ENCODE peak calls at places on chromosomes 1 and 21, in five cellular contexts. M, C, V, O and U are unnamed samples. For H3K4me1, the result is how much of the 10 kb centered on the place peaks cover.

GRCh38 chr21:45726438-45726837 is 82.9 kb downstream of the PCBP3 start:
- DNase-seq in M (no peak), C (no peak), V (no peak), O (no peak), U (no peak)

GRCh38 chr21:38819719-38820147 is 14.0 kb downstream of the ETS2 start:
- DNase-seq in M (no peak), C (peak), V (no peak), O (peak), U (peak)

GRCh38 chr1:223076382-223076781 is 66.7 kb downstream of the TLR5 start:
- DNase-seq in M (peak), C (no peak), V (no peak), O (no peak), U (no peak)

GRCh38 chr1:29629814-29630516 is 393.6 kb downstream of the PTPRU start:
- DNase-seq in M (no peak), C (no peak), V (no peak), O (no peak), U (no peak)

GRCh38 chr1:226098870-226099832 is 36.6 kb downstream of the H3-3A start:
- DNase-seq in M (no peak), C (no peak), V (no peak), O (no peak), U (no peak)

GRCh38 chr1:35764283-35764682 is 5.5 kb downstream of the CLSPN start:
- DNase-seq in M (no peak), C (no peak), V (no peak), O (no peak), U (no peak)

GRCh38 chr21:29237110-29238051 is 61.3 kb upstream of the BACH1 start:
- DNase-seq in M (peak), C (no peak), V (no peak), O (no peak), U (no peak)

GRCh38 chr1:109873278-109874175 is 37.1 kb upstream of the CSF1 start:
- DNase-seq in M (no peak), C (no peak), V (peak), O (no peak), U (no peak)

GRCh38 chr1:111944121-111944785 is 45.2 kb downstream of the KCND3 start:
- DNase-seq in M (peak), C (no peak), V (no peak), O (no peak), U (no peak)

GRCh38 chr1:22296701-22297591 is 154.0 kb upstream of the WNT4 start:
- DNase-seq in M (no peak), C (no peak), V (no peak), O (peak), U (no peak)

GRCh38 chr1:111778541-111779051 is 22.9 kb downstream of the DDX20 start:
- DNase-seq in M (no peak), C (no peak), V (no peak), O (no peak), U (no peak)

GRCh38 chr1:183178490-183178889 is 7.6 kb upstream of the LAMC2 start:
- DNase-seq in M (no peak), C (no peak), V (no peak), O (no peak), U (no peak)

GRCh38 chr1:77900687-77901293 is 12.4 kb downstream of the NEXN start:
- DNase-seq in M (no peak), C (peak), V (peak), O (no peak), U (peak)

GRCh38 chr1:151402764-151403163 is 3.4 kb downstream of the PSMB4 start:
- DNase-seq in M (no peak), C (no peak), V (no peak), O (no peak), U (no peak)

GRCh38 chr1:42777860-42778259 is 6.9 kb upstream of the TMEM269 start:
- DNase-seq in M (no peak), C (no peak), V (peak), O (no peak), U (peak)

GRCh38 chr1:206693029-206693428 is 8.3 kb downstream of the MAPKAPK2 start:
- DNase-seq in M (peak), C (no peak), V (no peak), O (no peak), U (no peak)

GRCh38 chr1:119323216-119323982 is 45.2 kb upstream of the HAO2 start:
- DNase-seq in M (peak), C (no peak), V (no peak), O (no peak), U (no peak)

GRCh38 chr21:42666023-42666747 is 12.8 kb downstream of the PDE9A start:
- DNase-seq in M (no peak), C (no peak), V (no peak), O (no peak), U (no peak)

GRCh38 chr1:202987922-202988583 is 19.1 kb upstream of the TMEM183A start:
- DNase-seq in M (no peak), C (no peak), V (no peak), O (no peak), U (no peak)

GRCh38 chr21:19999369-20000272 is 998.6 kb upstream of the NCAM2 start:
- DNase-seq in M (no peak), C (no peak), V (no peak), O (no peak), U (peak)

GRCh38 chr1:3121401-3122215 is 52.6 kb downstream of the PRDM16 start:
- DNase-seq in M (no peak), C (no peak), V (no peak), O (no peak), U (no peak)

GRCh38 chr1:196440711-196441110 is 167.5 kb downstream of the KCNT2 start:
- DNase-seq in M (no peak), C (no peak), V (no peak), O (no peak), U (no peak)

GRCh38 chr1:248740876-248741275 is 14.7 kb downstream of the LYPD8 start:
- DNase-seq in M (no peak), C (no peak), V (no peak), O (no peak), U (no peak)

DNA sequence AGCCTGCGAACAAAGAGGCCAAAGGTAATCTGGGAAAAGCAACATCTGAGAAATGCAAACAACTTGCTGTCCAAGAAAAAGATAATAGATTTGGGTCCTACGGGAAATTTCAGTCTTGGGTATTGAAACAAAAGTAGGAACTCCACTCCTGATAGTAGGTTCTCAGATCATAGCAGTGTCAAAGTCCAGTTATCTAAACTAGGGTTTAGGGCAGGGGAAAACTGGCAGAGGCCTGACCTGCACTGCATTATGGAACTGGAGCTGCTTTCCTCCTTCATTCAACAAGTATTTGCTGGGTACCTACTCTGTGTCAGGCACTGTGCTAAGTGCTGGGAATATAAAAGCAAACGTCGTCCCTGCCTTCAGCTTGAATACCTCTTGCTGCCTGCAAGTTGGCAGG is 60.7 kb upstream of the NGF start:
- DNase-seq in M (no peak), C (no peak), V (no peak), O (no peak), U (no peak)
- H3K4me1 ChIP-seq in M (under half), C (under half), V (under half), O (under half), U (under half)

GRCh38 chr1:18211764-18212163 is 104.2 kb downstream of the IGSF21 start:
- DNase-seq in M (no peak), C (no peak), V (no peak), O (no peak), U (no peak)

DNA sequence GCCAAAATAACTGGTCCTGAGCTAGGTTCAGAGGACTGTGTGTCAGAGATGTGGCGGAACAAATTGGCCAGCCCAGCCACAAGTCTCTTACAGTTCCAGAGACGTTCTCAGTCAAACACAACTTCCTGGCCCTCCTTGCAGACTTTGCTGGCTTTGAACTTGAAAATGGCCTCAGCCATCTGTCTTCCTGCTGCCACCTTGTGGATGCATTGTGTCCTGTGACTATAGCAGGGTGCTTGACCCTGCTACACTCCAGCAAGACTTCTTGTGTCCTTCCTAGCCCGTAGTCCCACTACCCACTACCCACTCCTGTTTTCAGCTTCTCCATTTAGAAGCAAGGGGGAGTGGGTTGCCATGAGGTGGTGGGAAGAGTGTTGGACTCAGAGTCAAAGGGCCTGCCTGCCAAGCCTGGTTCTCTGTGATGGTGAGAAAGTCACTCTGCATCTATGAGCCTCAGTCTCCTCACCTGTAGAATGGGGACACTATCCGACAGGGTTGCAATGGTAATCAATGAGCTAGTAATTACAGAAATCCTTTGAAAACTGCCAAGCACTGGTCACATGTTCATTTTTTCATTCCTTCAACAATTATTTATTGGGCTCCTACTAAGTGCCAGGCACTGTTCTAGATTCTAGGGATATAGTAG is 109.9 kb downstream of the IGSF21 start:
- DNase-seq in M (no peak), C (peak), V (peak), O (no peak), U (no peak)
- TF ChIP-seq CTCF in M (no peak), C (peak), V (no peak), O (no peak), U (no peak)

DNA sequence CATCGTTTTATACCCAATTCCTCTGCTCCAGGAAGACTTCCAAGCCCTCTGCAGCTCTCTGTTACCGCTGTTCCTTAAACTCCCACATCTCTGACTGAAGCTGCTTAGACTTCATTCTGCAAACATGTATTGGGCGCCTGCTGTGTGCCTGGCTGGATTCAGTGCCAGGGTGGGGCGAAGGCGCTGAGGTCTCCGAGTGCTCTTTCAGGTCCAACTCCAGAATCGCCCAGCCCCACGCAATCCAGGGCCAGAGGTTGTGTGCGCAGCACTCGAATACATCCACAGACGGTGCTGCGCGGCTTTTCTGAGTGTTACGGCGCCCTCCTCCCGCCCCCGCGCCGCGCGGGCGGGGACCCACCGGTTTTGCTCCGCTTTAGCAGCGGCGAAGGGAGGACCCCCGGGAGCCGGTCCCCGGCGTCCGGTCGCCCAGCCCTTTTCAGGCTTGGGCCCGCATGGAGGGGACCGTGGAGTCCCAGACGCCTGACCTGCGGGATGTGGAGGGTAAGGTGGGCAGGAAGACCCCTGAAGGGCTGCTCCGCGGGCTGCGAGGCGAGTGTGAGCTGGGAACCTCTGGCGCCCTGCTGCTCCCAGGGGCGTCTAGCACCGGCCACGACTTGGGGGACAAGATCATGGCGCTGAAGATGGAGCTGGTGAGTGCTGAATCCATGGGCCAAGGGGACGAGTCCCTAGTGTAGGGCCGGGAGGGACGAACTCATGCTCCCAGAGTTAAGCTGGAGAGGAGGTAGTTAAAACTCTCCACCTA is at the start of gene LURAP1:
- DNase-seq in M (peak), C (no peak), V (peak), O (no peak), U (no peak)
- H3K4me3 ChIP-seq in M (peak), C (no peak), V (peak), O (peak), U (peak)

GRCh38 chr1:53450225-53450624 is 9.0 kb upstream of the DMRTB1 start:
- DNase-seq in M (no peak), C (no peak), V (no peak), O (no peak), U (no peak)

GRCh38 chr1:53447413-53447812 is 11.8 kb upstream of the DMRTB1 start:
- DNase-seq in M (no peak), C (no peak), V (no peak), O (no peak), U (no peak)

GRCh38 chr1:53448241-53448841 is 10.9 kb upstream of the DMRTB1 start:
- DNase-seq in M (no peak), C (no peak), V (no peak), O (no peak), U (no peak)

GRCh38 chr1:53449026-53449425 is 10.2 kb upstream of the DMRTB1 start:
- DNase-seq in M (no peak), C (no peak), V (no peak), O (no peak), U (no peak)

GRCh38 chr1:53449693-53450092 is 9.5 kb upstream of the DMRTB1 start:
- DNase-seq in M (no peak), C (no peak), V (no peak), O (no peak), U (no peak)
- H3K4me1 ChIP-seq in M (under half), C (under half), V (under half), O (under half), U (under half)

GRCh38 chr1:186327331-186327730 is 47.7 kb downstream of the TPR start:
- DNase-seq in M (no peak), C (no peak), V (no peak), O (no peak), U (no peak)

GRCh38 chr1:186325239-186325638 is 49.8 kb downstream of the TPR start:
- DNase-seq in M (no peak), C (peak), V (no peak), O (no peak), U (no peak)

GRCh38 chr1:186326009-186326408 is 49.0 kb downstream of the TPR start:
- DNase-seq in M (no peak), C (no peak), V (no peak), O (no peak), U (no peak)

GRCh38 chr1:186330758-186331157 is 44.3 kb downstream of the TPR start:
- DNase-seq in M (no peak), C (peak), V (no peak), O (no peak), U (peak)
- TF ChIP-seq CTCF in M (peak), C (peak), V (no peak), O (no peak), U (peak)